ENCODE peak calls at places on chromosomes 3 and 15, in six cellular contexts. X is lower lobe of right lung, Y is mucosa of descending colon, H is RWPE2, I is Panc1, M is aorta. C is an unnamed sample.

GRCh38 chr3:141486735-141487418 is at the start of gene RASA2:
- ATAC-seq in M (peak; percentile 95), H (peak; percentile 62), Y (peak; percentile 85), X (peak; percentile 90), I (peak; percentile 97), C (peak; percentile 95)

GRCh38 chr3:177482048-177482741 is 284.9 kb upstream of the TBL1XR1 start:
- ATAC-seq in H (no peak), M (no peak), X (no peak), I (no peak), Y (no peak), C (no peak)

GRCh38 chr15:73697033-73697467 is 12.9 kb downstream of the CD276 start:
- ATAC-seq in M (peak; percentile 89), H (peak; percentile 97), Y (peak; percentile 87), X (peak; percentile 86), I (peak; percentile 73), C (peak; percentile 87)

GRCh38 chr15:71054286-71054952 is 60.9 kb upstream of the THSD4 start:
- ATAC-seq in X (no peak), H (no peak), M (no peak), I (peak; percentile 60), Y (peak; percentile 83), C (no peak)

GRCh38 chr3:46213201-46213600 is 5.1 kb upstream of the CCR1 start:
- ATAC-seq in M (no peak), I (no peak), H (no peak), X (no peak), Y (peak; percentile 52), C (no peak)

GRCh38 chr15:85711590-85712192 is 83.0 kb downstream of the KLHL25 start:
- ATAC-seq in Y (no peak), H (no peak), I (no peak), M (no peak), X (no peak), C (no peak)

GRCh38 chr15:80228959-80229610 is 22.9 kb downstream of the CTXND1 start:
- ATAC-seq in X (peak; percentile 96), Y (no peak), I (no peak), H (peak; percentile 68), M (no peak), C (no peak)

GRCh38 chr3:61667417-61668213 is 106.2 kb downstream of the PTPRG start:
- ATAC-seq in H (no peak), Y (peak; percentile 71), M (no peak), I (no peak), X (no peak), C (no peak)

GRCh38 chr3:168977696-168978374 is 685.7 kb downstream of the MECOM start:
- ATAC-seq in Y (no peak), I (no peak), M (peak; percentile 75), H (no peak), X (peak; percentile 50), C (peak; percentile 62)

GRCh38 chr3:79845546-79845945 is 77.7 kb upstream of the ROBO1 start:
- ATAC-seq in M (no peak), H (no peak), X (no peak), Y (no peak), I (no peak), C (no peak)

GRCh38 chr3:71461749-71462483 is 121.6 kb downstream of the FOXP1 start:
- ATAC-seq in I (no peak), X (no peak), M (no peak), H (peak; percentile 75), Y (peak; percentile 79), C (no peak)

GRCh38 chr3:78926523-78926922 is 841.3 kb downstream of the ROBO1 start:
- ATAC-seq in Y (no peak), M (no peak), I (no peak), X (no peak), H (peak; percentile 29), C (no peak)

GRCh38 chr3:339346-339745 is 142.8 kb downstream of the CHL1 start:
- ATAC-seq in X (no peak), I (no peak), Y (no peak), H (no peak), M (no peak), C (no peak)

GRCh38 chr3:180961087-180961486 is 28.4 kb downstream of the DNAJC19 start:
- ATAC-seq in X (no peak), M (no peak), H (no peak), I (no peak), Y (no peak), C (no peak)
- H3K36me3 ChIP-seq in X (peaks cover 98% of the 10 kb centered on the region), M (no peaks in the 10 kb centered on the region), H (peaks cover 99% of the 10 kb centered on the region), I (peaks cover 69% of the 10 kb centered on the region), Y (no peaks in the 10 kb centered on the region), C (peaks cover 10% of the 10 kb centered on the region)

DNA sequence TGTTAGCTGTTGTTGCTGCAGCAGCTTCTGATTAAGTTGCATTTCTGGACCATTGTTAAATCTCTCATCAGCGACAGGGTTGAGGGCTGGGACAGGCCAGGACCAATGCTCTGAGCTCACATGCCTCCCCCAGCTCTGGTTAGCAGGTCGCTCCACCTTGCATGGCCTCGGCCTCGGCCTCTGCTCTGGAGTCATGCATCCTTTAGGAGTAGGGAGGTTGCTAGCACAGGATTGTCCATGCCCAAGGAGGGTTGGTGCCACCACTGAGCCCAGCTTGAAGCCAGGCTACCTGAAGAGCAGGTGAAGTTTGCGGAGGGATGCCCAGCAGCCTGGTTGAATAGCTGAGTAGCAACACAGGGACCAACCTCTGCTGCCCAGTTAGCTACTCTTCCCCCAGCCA is 11.2 kb upstream of the CPNE9 start:
- ATAC-seq in X (no peak), Y (no peak), M (no peak), I (no peak), H (no peak), C (no peak)
- H3K36me3 ChIP-seq in X (peaks cover 100% of the 10 kb centered on the region), Y (peaks cover 10% of the 10 kb centered on the region), M (no peaks in the 10 kb centered on the region), I (peaks cover 2% of the 10 kb centered on the region), H (peaks cover 4% of the 10 kb centered on the region), C (no peaks in the 10 kb centered on the region)

GRCh38 chr3:125017406-125017805 is 38.4 kb downstream of the HEG1 start:
- ATAC-seq in X (no peak), M (no peak), Y (no peak), H (no peak), I (no peak), C (no peak)

GRCh38 chr3:125011941-125012340 is 43.9 kb downstream of the HEG1 start:
- ATAC-seq in Y (no peak), H (no peak), X (no peak), I (no peak), M (no peak), C (no peak)

GRCh38 chr3:125013095-125013494 is 42.7 kb downstream of the HEG1 start:
- ATAC-seq in H (no peak), I (no peak), X (no peak), Y (no peak), M (no peak), C (no peak)

GRCh38 chr3:125010393-125010792 is 45.4 kb downstream of the HEG1 start:
- ATAC-seq in H (no peak), X (no peak), I (no peak), Y (peak; percentile 41), M (no peak), C (no peak)

DNA sequence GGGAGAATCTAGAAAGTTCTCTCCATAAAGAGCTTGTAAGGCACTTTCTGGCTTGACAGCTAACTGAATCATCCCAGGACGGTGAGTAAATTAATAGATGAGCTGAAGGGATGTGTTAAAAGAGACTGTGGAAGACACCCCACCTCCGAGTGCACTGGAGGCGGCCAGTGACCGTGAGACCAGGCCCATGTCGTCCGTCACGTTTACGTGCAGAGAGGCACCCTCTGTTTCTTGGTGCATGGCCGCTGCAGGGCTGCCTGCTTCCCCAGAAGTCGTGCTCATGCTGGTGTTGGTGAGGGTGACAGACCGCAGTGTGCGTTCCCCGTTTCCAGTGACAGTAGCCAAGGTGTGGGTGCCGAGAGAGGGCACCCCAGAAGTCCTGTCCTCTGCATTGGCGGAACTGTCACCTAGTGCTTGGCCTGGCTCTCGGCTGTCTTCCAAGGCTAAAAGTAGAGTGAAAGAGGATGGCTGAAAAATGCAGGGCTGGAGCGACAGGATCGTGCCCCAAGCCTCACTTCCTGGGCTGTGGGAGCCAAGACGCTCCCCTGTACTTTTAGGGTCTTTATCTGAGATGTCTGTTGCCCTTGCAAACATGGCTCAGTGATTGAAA is 41.1 kb downstream of the HEG1 start:
- ATAC-seq in X (no peak), I (no peak), H (no peak), M (no peak), Y (no peak), C (no peak)
- H3K36me3 ChIP-seq in X (peaks cover 94% of the 10 kb centered on the region), I (peaks cover 21% of the 10 kb centered on the region), H (peaks cover 66% of the 10 kb centered on the region), M (peaks cover 14% of the 10 kb centered on the region), Y (no peaks in the 10 kb centered on the region), C (peaks cover 12% of the 10 kb centered on the region)

GRCh38 chr3:129564981-129565644 is 22.1 kb downstream of the H1-8 start:
- ATAC-seq in X (peak; percentile 4), H (no peak), I (no peak), M (no peak), Y (no peak), C (no peak)
- H3K36me3 ChIP-seq in X (peaks cover 95% of the 10 kb centered on the region), H (no peaks in the 10 kb centered on the region), I (peaks cover 4% of the 10 kb centered on the region), M (no peaks in the 10 kb centered on the region), Y (no peaks in the 10 kb centered on the region), C (no peaks in the 10 kb centered on the region)

DNA sequence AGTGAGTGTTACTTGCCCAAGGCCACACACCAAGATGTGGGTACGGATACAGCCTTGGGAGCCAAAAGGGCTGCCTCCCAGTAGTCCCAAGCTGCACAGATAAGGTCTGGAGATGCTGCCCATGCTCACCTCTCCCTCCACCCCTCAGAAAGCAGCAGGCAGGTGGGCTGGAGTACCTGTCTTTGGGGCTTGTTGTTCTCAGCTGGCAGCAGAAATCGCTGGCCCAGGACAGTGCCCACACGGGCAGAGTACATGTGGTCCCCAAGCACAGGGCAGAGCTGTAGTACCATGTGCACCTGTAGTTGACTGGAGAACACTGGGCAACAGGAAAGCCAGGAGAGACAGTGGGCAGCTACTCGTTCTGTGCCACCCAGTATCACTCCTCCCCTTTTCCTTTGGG is 5.0 kb downstream of the RPUSD3 start:
- ATAC-seq in X (no peak), M (no peak), H (no peak), I (no peak), Y (no peak), C (no peak)
- H3K36me3 ChIP-seq in X (peaks cover 69% of the 10 kb centered on the region), M (no peaks in the 10 kb centered on the region), H (peaks cover 30% of the 10 kb centered on the region), I (no peaks in the 10 kb centered on the region), Y (no peaks in the 10 kb centered on the region), C (no peaks in the 10 kb centered on the region)

GRCh38 chr3:17151598-17152373 is 267.0 kb downstream of the PLCL2 start:
- ATAC-seq in X (peak; percentile 71), M (no peak), Y (peak; percentile 72), I (peak; percentile 48), H (no peak), C (no peak)

GRCh38 chr3:17154221-17154620 is 269.5 kb downstream of the PLCL2 start:
- ATAC-seq in X (no peak), M (no peak), I (no peak), H (no peak), Y (no peak), C (no peak)

GRCh38 chr3:17155951-17156350 is 271.2 kb downstream of the PLCL2 start:
- ATAC-seq in M (no peak), H (no peak), X (no peak), I (no peak), Y (no peak), C (no peak)

GRCh38 chr3:17154941-17155340 is 270.2 kb downstream of the PLCL2 start:
- ATAC-seq in H (no peak), Y (no peak), X (no peak), I (no peak), M (no peak), C (no peak)

GRCh38 chr3:17153209-17153608 is 268.5 kb downstream of the PLCL2 start:
- ATAC-seq in M (no peak), H (no peak), Y (no peak), X (no peak), I (no peak), C (no peak)
- H3K36me3 ChIP-seq in M (no peaks in the 10 kb centered on the region), H (no peaks in the 10 kb centered on the region), Y (no peaks in the 10 kb centered on the region), X (peaks cover 26% of the 10 kb centered on the region), I (no peaks in the 10 kb centered on the region), C (peaks cover 61% of the 10 kb centered on the region)

GRCh38 chr3:161349529-161350278 is 21.6 kb downstream of the SPTSSB start:
- ATAC-seq in H (peak; percentile 92), Y (peak; percentile 39), X (peak; percentile 59), M (peak; percentile 62), I (peak; percentile 68), C (peak; percentile 77)
- H3K36me3 ChIP-seq in H (no peaks in the 10 kb centered on the region), Y (no peaks in the 10 kb centered on the region), X (no peaks in the 10 kb centered on the region), M (no peaks in the 10 kb centered on the region), I (no peaks in the 10 kb centered on the region), C (no peaks in the 10 kb centered on the region)

GRCh38 chr3:186896875-186897274 is 33.5 kb upstream of the ST6GAL1 start:
- ATAC-seq in M (no peak), H (no peak), Y (no peak), X (no peak), I (no peak), C (no peak)
- H3K36me3 ChIP-seq in M (no peaks in the 10 kb centered on the region), H (no peaks in the 10 kb centered on the region), Y (no peaks in the 10 kb centered on the region), X (no peaks in the 10 kb centered on the region), I (no peaks in the 10 kb centered on the region), C (no peaks in the 10 kb centered on the region)